ENCODE peak calls at places on chromosome 4, in eight cellular contexts. One of them, this sample, is unnamed.

GRCh38 chr4:159046683-159047082 is 56.2 kb upstream of the RAPGEF2 start:
- DNase-seq in kidney tubule cell: no peak
- DNase-seq in activated naive CD4-positive, alpha-beta T cell treated with anti-CD3 and anti-CD28 coated beads, Interleukin-2, amount 10 ng/mL, durations not matched to agents 7 days and 5 days: no peak
- DNase-seq in stimulated activated CD8-positive, alpha-beta memory T cell treated with anti-CD3 and anti-CD28 coated beads, Interleukin-7, amount 100 ng/mL, for 1 hour: no peak
- DNase-seq in ureter: no peak
- DNase-seq in adipocyte: no peak
- DNase-seq in progenitor cell of endocrine pancreas: no peak
- DNase-seq in astrocyte of the spinal cord: no peak
- DNase-seq in this sample: no peak

GRCh38 chr4:122673252-122673651 is 52.4 kb upstream of the IL21 start:
- DNase-seq in adipocyte: peak
- DNase-seq in stimulated activated CD8-positive, alpha-beta memory T cell treated with anti-CD3 and anti-CD28 coated beads, Interleukin-7, amount 100 ng/mL, for 1 hour: no peak
- DNase-seq in activated naive CD4-positive, alpha-beta T cell treated with anti-CD3 and anti-CD28 coated beads, Interleukin-2, amount 10 ng/mL, durations not matched to agents 7 days and 5 days: no peak
- DNase-seq in kidney tubule cell: no peak
- DNase-seq in ureter: no peak
- DNase-seq in astrocyte of the spinal cord: no peak
- DNase-seq in progenitor cell of endocrine pancreas: no peak
- DNase-seq in this sample: no peak

GRCh38 chr4:99537674-99538073 is 26.2 kb downstream of the TRMT10A start:
- DNase-seq in progenitor cell of endocrine pancreas: no peak
- DNase-seq in adipocyte: no peak
- DNase-seq in ureter: no peak
- DNase-seq in activated naive CD4-positive, alpha-beta T cell treated with anti-CD3 and anti-CD28 coated beads, Interleukin-2, amount 10 ng/mL, durations not matched to agents 7 days and 5 days: no peak
- DNase-seq in kidney tubule cell: no peak
- DNase-seq in astrocyte of the spinal cord: no peak
- DNase-seq in stimulated activated CD8-positive, alpha-beta memory T cell treated with anti-CD3 and anti-CD28 coated beads, Interleukin-7, amount 100 ng/mL, for 1 hour: no peak
- DNase-seq in this sample: no peak

GRCh38 chr4:129346760-129347159 is 250.8 kb downstream of the C4orf33 start:
- DNase-seq in astrocyte of the spinal cord: no peak
- DNase-seq in ureter: no peak
- DNase-seq in adipocyte: peak
- DNase-seq in activated naive CD4-positive, alpha-beta T cell treated with anti-CD3 and anti-CD28 coated beads, Interleukin-2, amount 10 ng/mL, durations not matched to agents 7 days and 5 days: no peak
- DNase-seq in progenitor cell of endocrine pancreas: no peak
- DNase-seq in kidney tubule cell: no peak
- DNase-seq in stimulated activated CD8-positive, alpha-beta memory T cell treated with anti-CD3 and anti-CD28 coated beads, Interleukin-7, amount 100 ng/mL, for 1 hour: no peak
- DNase-seq in this sample: no peak

GRCh38 chr4:119653990-119654389 is 25.4 kb upstream of the PDE5A start:
- DNase-seq in astrocyte of the spinal cord: no peak
- DNase-seq in kidney tubule cell: no peak
- DNase-seq in ureter: no peak
- DNase-seq in activated naive CD4-positive, alpha-beta T cell treated with anti-CD3 and anti-CD28 coated beads, Interleukin-2, amount 10 ng/mL, durations not matched to agents 7 days and 5 days: no peak
- DNase-seq in progenitor cell of endocrine pancreas: no peak
- DNase-seq in stimulated activated CD8-positive, alpha-beta memory T cell treated with anti-CD3 and anti-CD28 coated beads, Interleukin-7, amount 100 ng/mL, for 1 hour: no peak
- DNase-seq in adipocyte: no peak
- DNase-seq in this sample: no peak

GRCh38 chr4:122884504-122884903 is 37.9 kb downstream of the NUDT6 start:
- DNase-seq in ureter: no peak
- DNase-seq in stimulated activated CD8-positive, alpha-beta memory T cell treated with anti-CD3 and anti-CD28 coated beads, Interleukin-7, amount 100 ng/mL, for 1 hour: no peak
- DNase-seq in activated naive CD4-positive, alpha-beta T cell treated with anti-CD3 and anti-CD28 coated beads, Interleukin-2, amount 10 ng/mL, durations not matched to agents 7 days and 5 days: no peak
- DNase-seq in astrocyte of the spinal cord: no peak
- DNase-seq in progenitor cell of endocrine pancreas: no peak
- DNase-seq in adipocyte: peak
- DNase-seq in kidney tubule cell: no peak
- DNase-seq in this sample: no peak

GRCh38 chr4:754221-755120 is 48.8 kb downstream of the PCGF3 start:
- DNase-seq in adipocyte: no peak
- DNase-seq in activated naive CD4-positive, alpha-beta T cell treated with anti-CD3 and anti-CD28 coated beads, Interleukin-2, amount 10 ng/mL, durations not matched to agents 7 days and 5 days: no peak
- DNase-seq in kidney tubule cell: no peak
- DNase-seq in astrocyte of the spinal cord: no peak
- DNase-seq in progenitor cell of endocrine pancreas: no peak
- DNase-seq in stimulated activated CD8-positive, alpha-beta memory T cell treated with anti-CD3 and anti-CD28 coated beads, Interleukin-7, amount 100 ng/mL, for 1 hour: no peak
- DNase-seq in ureter: no peak
- DNase-seq in this sample: no peak

GRCh38 chr4:87589531-87589930 is 18.8 kb upstream of the DSPP start:
- DNase-seq in kidney tubule cell: peak
- DNase-seq in astrocyte of the spinal cord: peak
- DNase-seq in adipocyte: peak
- DNase-seq in ureter: no peak
- DNase-seq in stimulated activated CD8-positive, alpha-beta memory T cell treated with anti-CD3 and anti-CD28 coated beads, Interleukin-7, amount 100 ng/mL, for 1 hour: no peak
- DNase-seq in progenitor cell of endocrine pancreas: no peak
- DNase-seq in activated naive CD4-positive, alpha-beta T cell treated with anti-CD3 and anti-CD28 coated beads, Interleukin-2, amount 10 ng/mL, durations not matched to agents 7 days and 5 days: no peak
- DNase-seq in this sample: no peak

GRCh38 chr4:189232274-189232673 is 708.4 kb upstream of the FRG1 start:
- DNase-seq in progenitor cell of endocrine pancreas: no peak
- DNase-seq in kidney tubule cell: no peak
- DNase-seq in astrocyte of the spinal cord: no peak
- DNase-seq in ureter: no peak
- DNase-seq in activated naive CD4-positive, alpha-beta T cell treated with anti-CD3 and anti-CD28 coated beads, Interleukin-2, amount 10 ng/mL, durations not matched to agents 7 days and 5 days: no peak
- DNase-seq in adipocyte: peak
- DNase-seq in stimulated activated CD8-positive, alpha-beta memory T cell treated with anti-CD3 and anti-CD28 coated beads, Interleukin-7, amount 100 ng/mL, for 1 hour: no peak
- DNase-seq in this sample: no peak

GRCh38 chr4:184409502-184409901 is 64.8 kb downstream of the IRF2 start:
- DNase-seq in progenitor cell of endocrine pancreas: no peak
- DNase-seq in ureter: no peak
- DNase-seq in kidney tubule cell: no peak
- DNase-seq in adipocyte: no peak
- DNase-seq in astrocyte of the spinal cord: no peak
- DNase-seq in stimulated activated CD8-positive, alpha-beta memory T cell treated with anti-CD3 and anti-CD28 coated beads, Interleukin-7, amount 100 ng/mL, for 1 hour: no peak
- DNase-seq in activated naive CD4-positive, alpha-beta T cell treated with anti-CD3 and anti-CD28 coated beads, Interleukin-2, amount 10 ng/mL, durations not matched to agents 7 days and 5 days: no peak
- DNase-seq in this sample: no peak

GRCh38 chr4:74449571-74450297 is 4.8 kb downstream of the AREG start:
- DNase-seq in stimulated activated CD8-positive, alpha-beta memory T cell treated with anti-CD3 and anti-CD28 coated beads, Interleukin-7, amount 100 ng/mL, for 1 hour: no peak
- DNase-seq in activated naive CD4-positive, alpha-beta T cell treated with anti-CD3 and anti-CD28 coated beads, Interleukin-2, amount 10 ng/mL, durations not matched to agents 7 days and 5 days: no peak
- DNase-seq in astrocyte of the spinal cord: peak
- DNase-seq in adipocyte: no peak
- DNase-seq in progenitor cell of endocrine pancreas: no peak
- DNase-seq in ureter: no peak
- DNase-seq in kidney tubule cell: peak
- DNase-seq in this sample: no peak

This sample was measured in activated effector memory CD4-positive, alpha-beta T cell treated with anti-CD3 and anti-CD28 coated beads, Interleukin-2, amount 50 U/mL, for 16 hours.